ENCODE peak calls at places on chromosomes 13 and 19, in ten cellular contexts. Z, O, C, I, T, B, Y, U, R and L are unnamed samples.

GRCh38 chr13:25908390-25908789 is 143.4 kb downstream of the SHISA2 start:
- DNase-seq in I (no peak), U (no peak), T (no peak), Y (no peak), O (no peak), R (no peak), C (no peak), B (no peak), Z (no peak), L (no peak)

GRCh38 chr13:42384265-42384664 is 112.3 kb downstream of the AKAP11 start:
- DNase-seq in O (no peak), R (no peak), C (no peak), B (no peak), T (no peak), I (peak; percentile 43), Y (no peak), Z (no peak), U (no peak), L (no peak)

GRCh38 chr13:47087841-47088240 is 191.0 kb upstream of the HTR2A start:
- DNase-seq in O (no peak), R (no peak), Z (no peak), B (no peak), I (peak; percentile 72), Y (no peak), U (no peak), C (no peak), T (no peak), L (no peak)

GRCh38 chr19:12075538-12076139 is 11.1 kb downstream of the ZNF844 start:
- DNase-seq in U (no peak), R (no peak), C (no peak), O (no peak), T (no peak), B (no peak), Y (no peak), I (peak; percentile 23), Z (no peak), L (no peak)

GRCh38 chr19:47068246-47068645 is 19.8 kb upstream of the TMEM160 start:
- DNase-seq in C (no peak), U (no peak), I (no peak), B (no peak), Y (no peak), O (no peak), R (no peak), T (no peak), Z (peak; percentile 41), L (no peak)

GRCh38 chr13:35475960-35476943 is at the start of gene MAB21L1:
- DNase-seq in B (peak; percentile 34), U (peak; percentile 83), Y (peak; percentile 36), R (peak; percentile 88), O (peak; percentile 77), I (peak; percentile 54), C (no peak), T (no peak), Z (peak; percentile 68), L (no peak)

GRCh38 chr13:98782654-98783053 is 30.2 kb upstream of the SLC15A1 start:
- DNase-seq in B (no peak), R (no peak), U (no peak), T (no peak), Z (no peak), Y (no peak), O (no peak), C (no peak), I (peak; percentile 75), L (no peak)

GRCh38 chr13:94705081-94705751 is 7.1 kb downstream of the SOX21 start:
- DNase-seq in Y (no peak), U (no peak), I (peak; percentile 26), R (no peak), B (no peak), Z (no peak), T (no peak), O (no peak), C (no peak), L (no peak)

GRCh38 chr19:13526552-13526951 is 20.3 kb upstream of the CACNA1A start:
- DNase-seq in R (no peak), U (no peak), B (peak; percentile 4), C (no peak), I (no peak), Y (no peak), Z (peak; percentile 89), O (no peak), T (no peak), L (no peak)

GRCh38 chr13:111335263-111335662 is 14.8 kb downstream of the TEX29 start:
- DNase-seq in Z (peak; percentile 14), O (no peak), Y (no peak), R (no peak), B (no peak), I (no peak), U (no peak), C (no peak), T (no peak), L (no peak)

GRCh38 chr19:35545855-35546381 is 492 bp downstream of the TMEM147 start:
- DNase-seq in T (no peak), Y (no peak), Z (no peak), R (no peak), C (peak; percentile 44), I (peak; percentile 18), O (no peak), B (no peak), U (no peak), L (peak; percentile 72)

DNA sequence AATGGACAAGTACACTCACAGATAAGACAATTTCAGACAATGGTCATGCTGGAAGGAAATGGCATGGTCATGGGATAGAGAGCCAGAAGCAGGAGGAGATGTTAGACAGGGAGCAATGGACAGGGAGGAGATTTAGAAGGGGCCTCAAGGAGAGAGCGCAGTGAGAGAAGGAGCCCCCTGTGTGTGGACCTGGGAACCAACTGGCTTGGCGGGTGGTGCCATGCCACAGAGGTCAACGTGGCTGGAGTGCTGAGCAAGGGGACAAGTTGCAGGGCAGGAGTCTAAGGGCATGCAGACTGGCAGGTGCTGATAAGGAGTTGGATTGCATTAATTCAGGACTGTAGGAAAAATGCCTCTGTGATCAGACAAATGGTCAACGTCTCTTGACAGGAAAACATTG is 75.3 kb upstream of the UQCRFS1 start:
- DNase-seq in Y (no peak), O (no peak), C (no peak), T (no peak), B (no peak), I (no peak), U (peak; percentile 27), Z (no peak), R (no peak), L (no peak)
- TF ChIP-seq CTCF in Y (no peak), O (no peak), C (no peak), T (no peak), B (no peak), I (no peak), U (no peak), Z (no peak), R (no peak), L (no peak)

DNA sequence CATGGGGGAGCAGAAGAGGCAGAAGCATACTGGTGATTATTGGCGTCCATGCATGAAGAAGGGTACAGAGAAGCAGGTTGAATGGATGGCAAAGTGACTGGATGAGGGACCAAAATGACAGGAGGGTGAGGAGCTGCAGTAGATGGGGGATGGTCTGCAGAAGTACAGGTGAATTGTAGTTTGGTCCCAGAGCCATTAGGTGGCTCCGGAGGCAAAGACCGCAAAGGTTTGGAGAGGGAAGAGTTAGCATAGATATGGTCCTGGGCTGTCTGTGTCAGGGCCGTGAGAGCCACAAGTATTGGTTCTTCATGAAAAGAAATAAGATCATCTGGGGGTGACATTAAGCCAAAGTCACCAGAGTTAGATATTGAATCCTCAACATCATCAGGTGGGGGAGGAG is 59.0 kb upstream of the ZNF726 start:
- DNase-seq in R (no peak), T (no peak), Z (peak; percentile 44), U (no peak), Y (no peak), I (no peak), O (no peak), C (no peak), B (no peak), L (no peak)
- TF ChIP-seq CTCF in R (no peak), T (no peak), Z (peak; percentile 33), U (no peak), Y (no peak), I (peak; percentile 3), O (no peak), C (no peak), B (no peak), L (no peak)

GRCh38 chr19:3302755-3303154 is 63.6 kb upstream of the NFIC start:
- DNase-seq in U (no peak), B (no peak), Z (no peak), T (no peak), R (no peak), C (no peak), O (no peak), I (no peak), Y (no peak), L (no peak)
- TF ChIP-seq CTCF in U (no peak), B (peak; percentile 16), Z (peak; percentile 29), T (no peak), R (no peak), C (no peak), O (no peak), I (peak; percentile 20), Y (no peak), L (no peak)

GRCh38 chr13:113403255-113404104 is 39.5 kb upstream of the GRTP1 start:
- DNase-seq in B (no peak), U (peak; percentile 63), R (no peak), Z (peak; percentile 44), Y (no peak), I (no peak), T (no peak), C (no peak), O (no peak), L (no peak)

GRCh38 chr13:113404366-113404722 is 40.4 kb upstream of the GRTP1 start:
- DNase-seq in U (peak; percentile 59), O (no peak), R (no peak), T (no peak), B (no peak), I (no peak), Y (no peak), C (no peak), Z (peak; percentile 43), L (no peak)

GRCh38 chr13:113400621-113401451 is 36.9 kb upstream of the GRTP1 start:
- DNase-seq in C (no peak), Z (no peak), T (no peak), U (peak; percentile 76), O (no peak), I (no peak), B (no peak), Y (no peak), R (no peak), L (no peak)

GRCh38 chr13:113401452-113402415 is 37.8 kb upstream of the GRTP1 start:
- DNase-seq in Z (peak; percentile 59), R (no peak), T (no peak), Y (no peak), I (no peak), B (no peak), C (no peak), O (no peak), U (peak; percentile 63), L (no peak)

DNA sequence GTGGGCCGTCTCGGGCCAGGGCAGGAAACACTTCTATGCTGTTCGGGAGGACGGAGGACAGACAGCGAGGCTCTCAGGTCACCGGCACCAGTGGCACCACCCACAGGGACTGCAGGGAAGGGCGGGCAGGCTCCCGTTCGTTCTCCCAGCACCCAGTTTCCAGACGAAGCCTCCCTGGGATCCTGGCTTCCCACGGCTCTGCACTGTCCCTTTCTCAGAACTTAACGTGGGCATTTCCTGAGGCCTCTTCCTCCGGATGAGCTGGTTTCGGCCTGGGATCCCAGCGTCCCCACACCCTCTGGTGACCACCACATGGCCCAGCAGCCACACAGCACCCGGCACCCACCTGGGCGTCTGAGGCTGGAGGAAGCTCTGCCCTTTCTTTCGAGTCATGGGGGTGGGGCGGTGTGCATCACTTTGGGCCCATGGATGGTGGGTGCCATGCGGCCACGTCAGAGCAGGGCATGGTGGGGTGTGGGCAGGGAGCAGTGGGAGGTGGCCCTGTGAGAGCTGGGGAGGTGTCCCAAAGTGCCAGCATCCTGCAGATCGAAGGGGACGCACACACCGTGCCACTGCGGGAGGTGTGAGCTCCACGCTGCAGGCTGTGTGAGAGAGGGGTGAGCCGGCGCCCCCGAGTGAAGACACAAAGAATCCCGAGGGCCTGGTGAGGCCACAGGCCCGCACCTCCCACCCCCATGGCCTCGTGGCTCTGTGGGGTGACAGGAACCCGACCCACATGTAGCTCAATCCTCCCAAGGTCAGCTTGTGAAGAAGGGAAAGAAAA is 38.7 kb upstream of the GRTP1 start:
- DNase-seq in U (peak; percentile 62), B (no peak), I (no peak), C (no peak), R (no peak), O (no peak), T (no peak), Y (no peak), Z (peak; percentile 60), L (no peak)
- TF ChIP-seq CTCF in U (no peak), B (no peak), I (no peak), C (no peak), R (no peak), O (no peak), T (no peak), Y (no peak), Z (peak; percentile 31), L (no peak)